ENCODE peak calls at places on chromosomes 3 and 15, in eight cellular contexts. One of them, this sample, is unnamed.

GRCh38 chr3:184567924-184568590 is 6.5 kb downstream of the EPHB3 start:
- DNase-seq in dorsolateral prefrontal cortex: no peak
- DNase-seq in foreskin fibroblast: peak
- DNase-seq in lung: no peak
- DNase-seq in fibroblast of lung: no peak
- DNase-seq in upper lobe of right lung: no peak
- DNase-seq in bronchial epithelial cell: no peak
- DNase-seq in mucosa of descending colon: no peak
- DNase-seq in this sample: no peak

GRCh38 chr3:46695177-46695961 is 1.9 kb upstream of the ALS2CL start:
- DNase-seq in fibroblast of lung: no peak
- DNase-seq in mucosa of descending colon: no peak
- DNase-seq in foreskin fibroblast: no peak
- DNase-seq in upper lobe of right lung: peak
- DNase-seq in dorsolateral prefrontal cortex: no peak
- DNase-seq in lung: peak
- DNase-seq in bronchial epithelial cell: peak
- DNase-seq in this sample: peak

GRCh38 chr3:98690876-98691275 is 72.3 kb upstream of the ST3GAL6 start:
- DNase-seq in mucosa of descending colon: no peak
- DNase-seq in foreskin fibroblast: peak
- DNase-seq in upper lobe of right lung: no peak
- DNase-seq in dorsolateral prefrontal cortex: no peak
- DNase-seq in lung: no peak
- DNase-seq in fibroblast of lung: no peak
- DNase-seq in bronchial epithelial cell: peak
- DNase-seq in this sample: peak

GRCh38 chr3:18791752-18792151 is 356.6 kb upstream of the KCNH8 start:
- DNase-seq in fibroblast of lung: no peak
- DNase-seq in dorsolateral prefrontal cortex: no peak
- DNase-seq in mucosa of descending colon: no peak
- DNase-seq in upper lobe of right lung: no peak
- DNase-seq in foreskin fibroblast: no peak
- DNase-seq in bronchial epithelial cell: no peak
- DNase-seq in lung: no peak
- DNase-seq in this sample: no peak

GRCh38 chr15:92196342-92196741 is 197.3 kb upstream of the ST8SIA2 start:
- DNase-seq in foreskin fibroblast: no peak
- DNase-seq in bronchial epithelial cell: no peak
- DNase-seq in dorsolateral prefrontal cortex: no peak
- DNase-seq in upper lobe of right lung: no peak
- DNase-seq in fibroblast of lung: no peak
- DNase-seq in lung: peak
- DNase-seq in mucosa of descending colon: no peak
- DNase-seq in this sample: no peak

GRCh38 chr15:33066584-33066983 is 127.9 kb downstream of the FMN1 start:
- DNase-seq in fibroblast of lung: no peak
- DNase-seq in upper lobe of right lung: no peak
- DNase-seq in bronchial epithelial cell: no peak
- DNase-seq in foreskin fibroblast: no peak
- DNase-seq in lung: no peak
- DNase-seq in dorsolateral prefrontal cortex: no peak
- DNase-seq in mucosa of descending colon: no peak
- DNase-seq in this sample: no peak

GRCh38 chr3:9130318-9131110 is 118.9 kb downstream of the SRGAP3 start:
- DNase-seq in mucosa of descending colon: no peak
- DNase-seq in bronchial epithelial cell: no peak
- DNase-seq in fibroblast of lung: no peak
- DNase-seq in dorsolateral prefrontal cortex: peak
- DNase-seq in foreskin fibroblast: peak
- DNase-seq in upper lobe of right lung: no peak
- DNase-seq in lung: no peak
- DNase-seq in this sample: no peak

GRCh38 chr3:49803464-49804140 is 541 bp downstream of the INKA1 start:
- DNase-seq in mucosa of descending colon: peak
- DNase-seq in bronchial epithelial cell: peak
- DNase-seq in upper lobe of right lung: no peak
- DNase-seq in lung: no peak
- DNase-seq in dorsolateral prefrontal cortex: no peak
- DNase-seq in fibroblast of lung: peak
- DNase-seq in foreskin fibroblast: peak
- DNase-seq in this sample: no peak

GRCh38 chr3:11556851-11557644 is 86.7 kb downstream of the VGLL4 start:
- DNase-seq in dorsolateral prefrontal cortex: no peak
- DNase-seq in upper lobe of right lung: peak
- DNase-seq in fibroblast of lung: peak
- DNase-seq in mucosa of descending colon: no peak
- DNase-seq in foreskin fibroblast: peak
- DNase-seq in lung: no peak
- DNase-seq in bronchial epithelial cell: no peak
- DNase-seq in this sample: peak

GRCh38 chr15:71133734-71134464 is 18.6 kb downstream of the THSD4 start:
- DNase-seq in upper lobe of right lung: no peak
- DNase-seq in fibroblast of lung: no peak
- DNase-seq in foreskin fibroblast: no peak
- DNase-seq in bronchial epithelial cell: peak
- DNase-seq in dorsolateral prefrontal cortex: no peak
- DNase-seq in lung: no peak
- DNase-seq in mucosa of descending colon: no peak
- DNase-seq in this sample: no peak

GRCh38 chr3:33668618-33669017 is 49.4 kb downstream of the CLASP2 start:
- DNase-seq in upper lobe of right lung: no peak
- DNase-seq in lung: no peak
- DNase-seq in bronchial epithelial cell: no peak
- DNase-seq in fibroblast of lung: no peak
- DNase-seq in mucosa of descending colon: no peak
- DNase-seq in foreskin fibroblast: no peak
- DNase-seq in dorsolateral prefrontal cortex: no peak
- DNase-seq in this sample: no peak

GRCh38 chr3:39386331-39386730 is 3.2 kb downstream of the SLC25A38 start:
- DNase-seq in bronchial epithelial cell: no peak
- DNase-seq in upper lobe of right lung: no peak
- DNase-seq in fibroblast of lung: no peak
- DNase-seq in lung: peak
- DNase-seq in dorsolateral prefrontal cortex: no peak
- DNase-seq in mucosa of descending colon: no peak
- DNase-seq in foreskin fibroblast: no peak
- DNase-seq in this sample: no peak

GRCh38 chr15:25058080-25058785 is 103.4 kb downstream of the SNRPN start:
- DNase-seq in bronchial epithelial cell: no peak
- DNase-seq in mucosa of descending colon: no peak
- DNase-seq in dorsolateral prefrontal cortex: peak
- DNase-seq in fibroblast of lung: no peak
- DNase-seq in upper lobe of right lung: peak
- DNase-seq in foreskin fibroblast: no peak
- DNase-seq in lung: no peak
- DNase-seq in this sample: no peak

GRCh38 chr3:42557849-42558248 is 23.9 kb downstream of the SEC22C start:
- DNase-seq in foreskin fibroblast: no peak
- DNase-seq in dorsolateral prefrontal cortex: no peak
- DNase-seq in upper lobe of right lung: no peak
- DNase-seq in mucosa of descending colon: no peak
- DNase-seq in bronchial epithelial cell: no peak
- DNase-seq in fibroblast of lung: no peak
- DNase-seq in lung: no peak
- DNase-seq in this sample: no peak

GRCh38 chr3:52222319-52223221 is 2.9 kb downstream of the TLR9 start:
- DNase-seq in lung: no peak
- DNase-seq in dorsolateral prefrontal cortex: no peak
- DNase-seq in bronchial epithelial cell: no peak
- DNase-seq in fibroblast of lung: no peak
- DNase-seq in upper lobe of right lung: peak
- DNase-seq in mucosa of descending colon: peak
- DNase-seq in foreskin fibroblast: no peak
- DNase-seq in this sample: no peak

GRCh38 chr3:109678600-109678999 is 341.3 kb upstream of the DPPA4 start:
- DNase-seq in dorsolateral prefrontal cortex: no peak
- DNase-seq in upper lobe of right lung: no peak
- DNase-seq in foreskin fibroblast: no peak
- DNase-seq in mucosa of descending colon: no peak
- DNase-seq in bronchial epithelial cell: no peak
- DNase-seq in lung: no peak
- DNase-seq in fibroblast of lung: no peak
- DNase-seq in this sample: no peak

GRCh38 chr3:160951677-160952487 is 153.3 kb downstream of the B3GALNT1 start:
- DNase-seq in lung: no peak
- DNase-seq in dorsolateral prefrontal cortex: no peak
- DNase-seq in upper lobe of right lung: no peak
- DNase-seq in bronchial epithelial cell: no peak
- DNase-seq in foreskin fibroblast: no peak
- DNase-seq in mucosa of descending colon: no peak
- DNase-seq in fibroblast of lung: no peak
- DNase-seq in this sample: no peak
- H3K4me3 ChIP-seq in lung: no peak
- H3K4me3 ChIP-seq in dorsolateral prefrontal cortex: no peak
- H3K4me3 ChIP-seq in upper lobe of right lung: no peak
- H3K4me3 ChIP-seq in bronchial epithelial cell: no peak
- H3K4me3 ChIP-seq in foreskin fibroblast: no peak
- H3K4me3 ChIP-seq in mucosa of descending colon: no peak
- H3K4me3 ChIP-seq in fibroblast of lung: no peak
- H3K4me3 ChIP-seq in this sample: no peak

GRCh38 chr15:23002920-23003319 is 22.8 kb upstream of the CYFIP1 start:
- DNase-seq in dorsolateral prefrontal cortex: no peak
- DNase-seq in upper lobe of right lung: no peak
- DNase-seq in bronchial epithelial cell: no peak
- DNase-seq in fibroblast of lung: no peak
- DNase-seq in lung: no peak
- DNase-seq in foreskin fibroblast: no peak
- DNase-seq in mucosa of descending colon: no peak
- DNase-seq in this sample: no peak

DNA sequence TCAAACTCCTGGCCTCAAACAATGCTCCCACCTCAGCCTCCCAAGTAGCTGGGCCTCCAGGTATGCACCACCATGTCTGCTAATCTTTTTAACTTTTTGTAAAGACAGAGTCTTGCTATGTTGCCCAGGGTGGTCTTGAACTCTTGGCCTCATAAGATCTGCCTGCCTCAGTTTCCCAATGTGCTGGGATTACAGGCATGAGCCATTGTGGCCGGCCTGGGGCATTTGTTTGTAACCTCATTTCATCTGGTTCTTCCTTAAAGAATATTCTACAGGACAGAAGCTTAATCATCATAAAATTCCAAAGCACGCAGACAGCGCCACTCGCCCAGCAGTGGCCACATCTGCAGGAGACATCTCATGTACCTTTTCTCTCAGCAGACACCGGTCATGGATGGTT is 23.6 kb upstream of the CYFIP1 start:
- DNase-seq in foreskin fibroblast: no peak
- DNase-seq in mucosa of descending colon: no peak
- DNase-seq in lung: no peak
- DNase-seq in dorsolateral prefrontal cortex: no peak
- DNase-seq in fibroblast of lung: no peak
- DNase-seq in upper lobe of right lung: no peak
- DNase-seq in bronchial epithelial cell: no peak
- DNase-seq in this sample: no peak
- TF ChIP-seq CTCF in foreskin fibroblast: no peak
- TF ChIP-seq CTCF in mucosa of descending colon: no peak
- TF ChIP-seq CTCF in lung: no peak
- TF ChIP-seq CTCF in dorsolateral prefrontal cortex: no peak
- TF ChIP-seq CTCF in fibroblast of lung: no peak
- TF ChIP-seq CTCF in upper lobe of right lung: no peak
- TF ChIP-seq CTCF in bronchial epithelial cell: no peak
- TF ChIP-seq CTCF in this sample: no peak

DNA sequence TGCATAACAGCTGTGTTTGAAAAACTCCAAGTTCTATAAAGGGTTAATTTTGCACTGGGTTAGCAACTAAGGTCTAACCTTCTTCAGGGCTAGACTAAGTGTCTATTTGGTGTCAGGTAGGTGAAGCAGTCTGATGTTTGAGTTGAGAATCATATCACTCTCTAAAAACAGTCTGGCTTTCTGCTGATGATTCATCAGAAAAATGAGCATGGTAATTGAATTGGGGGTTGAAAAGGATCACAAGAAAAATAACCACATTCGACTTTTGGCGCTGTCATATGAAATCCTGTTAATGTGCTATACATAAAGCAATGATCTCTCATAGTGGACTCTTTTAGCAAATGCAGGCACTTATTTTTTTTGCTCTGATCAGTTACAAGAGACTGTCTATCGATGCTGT is 242.2 kb upstream of the AZI2 start:
- DNase-seq in bronchial epithelial cell: no peak
- DNase-seq in lung: no peak
- DNase-seq in foreskin fibroblast: no peak
- DNase-seq in mucosa of descending colon: no peak
- DNase-seq in dorsolateral prefrontal cortex: no peak
- DNase-seq in upper lobe of right lung: no peak
- DNase-seq in fibroblast of lung: peak
- DNase-seq in this sample: no peak
- H3K4me3 ChIP-seq in bronchial epithelial cell: no peak
- H3K4me3 ChIP-seq in lung: no peak
- H3K4me3 ChIP-seq in foreskin fibroblast: no peak
- H3K4me3 ChIP-seq in mucosa of descending colon: no peak
- H3K4me3 ChIP-seq in dorsolateral prefrontal cortex: no peak
- H3K4me3 ChIP-seq in upper lobe of right lung: no peak
- H3K4me3 ChIP-seq in fibroblast of lung: no peak
- H3K4me3 ChIP-seq in this sample: no peak

GRCh38 chr3:146818301-146818700 is 213.2 kb upstream of the PLSCR5 start:
- DNase-seq in dorsolateral prefrontal cortex: no peak
- DNase-seq in mucosa of descending colon: no peak
- DNase-seq in lung: no peak
- DNase-seq in foreskin fibroblast: no peak
- DNase-seq in upper lobe of right lung: no peak
- DNase-seq in bronchial epithelial cell: no peak
- DNase-seq in fibroblast of lung: no peak
- DNase-seq in this sample: no peak

GRCh38 chr3:146813496-146813895 is 208.3 kb upstream of the PLSCR5 start:
- DNase-seq in foreskin fibroblast: peak
- DNase-seq in dorsolateral prefrontal cortex: no peak
- DNase-seq in fibroblast of lung: no peak
- DNase-seq in mucosa of descending colon: no peak
- DNase-seq in upper lobe of right lung: no peak
- DNase-seq in bronchial epithelial cell: no peak
- DNase-seq in lung: no peak
- DNase-seq in this sample: peak

GRCh38 chr3:146818866-146819265 is 213.7 kb upstream of the PLSCR5 start:
- DNase-seq in mucosa of descending colon: no peak
- DNase-seq in bronchial epithelial cell: no peak
- DNase-seq in foreskin fibroblast: no peak
- DNase-seq in lung: no peak
- DNase-seq in dorsolateral prefrontal cortex: no peak
- DNase-seq in fibroblast of lung: no peak
- DNase-seq in upper lobe of right lung: no peak
- DNase-seq in this sample: no peak

GRCh38 chr3:146814601-146815315 is 209.6 kb upstream of the PLSCR5 start:
- DNase-seq in dorsolateral prefrontal cortex: no peak
- DNase-seq in lung: no peak
- DNase-seq in foreskin fibroblast: peak
- DNase-seq in fibroblast of lung: peak
- DNase-seq in mucosa of descending colon: no peak
- DNase-seq in bronchial epithelial cell: peak
- DNase-seq in upper lobe of right lung: no peak
- DNase-seq in this sample: peak

DNA sequence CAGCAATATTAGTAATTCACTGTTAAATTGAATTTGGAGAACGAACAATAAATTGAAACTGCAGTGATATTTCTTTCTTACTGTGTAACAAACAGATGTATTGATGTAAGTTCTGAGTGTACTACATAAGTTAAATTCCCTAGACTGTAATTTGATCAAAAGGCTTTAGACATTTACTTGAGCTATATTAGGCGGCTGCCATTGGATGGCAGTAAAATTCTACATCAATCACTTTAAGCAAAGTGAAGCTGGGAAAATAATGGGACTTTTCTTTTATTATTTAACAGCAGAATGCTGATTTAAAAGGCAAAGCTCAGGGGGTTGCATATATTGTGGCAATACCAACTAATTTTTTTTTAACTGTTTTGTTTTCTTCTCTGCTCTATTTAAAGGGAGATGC is 212.6 kb upstream of the PLSCR5 start:
- DNase-seq in fibroblast of lung: peak
- DNase-seq in lung: no peak
- DNase-seq in foreskin fibroblast: peak
- DNase-seq in bronchial epithelial cell: peak
- DNase-seq in upper lobe of right lung: no peak
- DNase-seq in dorsolateral prefrontal cortex: no peak
- DNase-seq in mucosa of descending colon: no peak
- DNase-seq in this sample: peak
- TF ChIP-seq CTCF in fibroblast of lung: peak
- TF ChIP-seq CTCF in lung: no peak
- TF ChIP-seq CTCF in foreskin fibroblast: peak
- TF ChIP-seq CTCF in bronchial epithelial cell: no peak
- TF ChIP-seq CTCF in upper lobe of right lung: no peak
- TF ChIP-seq CTCF in dorsolateral prefrontal cortex: peak
- TF ChIP-seq CTCF in mucosa of descending colon: no peak
- TF ChIP-seq CTCF in this sample: peak